ENCODE peak calls at places on chromosomes 3 and 15, in nine cellular contexts. H is NCI-H460; B is IMR-90; J is activated CD8-positive, alpha-beta memory T cell treated with anti-CD3 and anti-CD28 coated beads for 1 hour; T is RCC 7860; Z is SK-MEL-5; L is astrocyte of the spinal cord; Y is cardiac fibroblast; V is tibial artery. K is an unnamed sample.

GRCh38 chr3:194051554-194052175 is 84.3 kb upstream of the HES1 start:
- DNase-seq in H (no peak), Y (no peak), Z (no peak), T (no peak), V (no peak), L (no peak), J (no peak), B (no peak), K (no peak)

GRCh38 chr3:55558316-55558715 is 71.2 kb upstream of the WNT5A start:
- DNase-seq in Y (peak), H (no peak), Z (no peak), L (peak), J (no peak), V (no peak), B (peak), T (no peak), K (peak)

GRCh38 chr3:12175137-12175593 is 16.5 kb upstream of the TIMP4 start:
- DNase-seq in T (peak), Z (no peak), Y (peak), L (peak), H (no peak), B (peak), V (no peak), J (no peak), K (peak)

GRCh38 chr15:51629612-51630011 is 7.0 kb upstream of the DMXL2 start:
- DNase-seq in Y (peak), L (no peak), J (no peak), H (no peak), V (peak), T (no peak), Z (no peak), B (no peak), K (no peak)

GRCh38 chr15:74873756-74874424 is 725 bp upstream of the SCAMP2 start:
- DNase-seq in T (no peak), H (peak), B (no peak), Z (peak), Y (no peak), L (no peak), V (no peak), J (no peak), K (peak)

GRCh38 chr3:11818033-11818432 is 28.7 kb downstream of the TAMM41 start:
- DNase-seq in V (no peak), J (no peak), B (peak), Z (no peak), T (no peak), L (peak), Y (peak), H (no peak), K (no peak)

GRCh38 chr3:195715583-195716266 is 5.1 kb upstream of the MUC20 start:
- DNase-seq in Z (peak), Y (peak), L (no peak), T (peak), V (no peak), J (no peak), B (peak), H (no peak), K (no peak)

GRCh38 chr3:41598804-41599481 is 363.0 kb downstream of the ULK4 start:
- DNase-seq in B (peak), Y (peak), L (peak), J (no peak), T (no peak), V (no peak), H (no peak), Z (no peak), K (peak)

GRCh38 chr3:127772273-127772672 is 50.0 kb downstream of the MGLL start:
- DNase-seq in V (no peak), Z (no peak), T (no peak), Y (no peak), B (no peak), L (no peak), J (no peak), H (no peak), K (no peak)

GRCh38 chr3:149658444-149659172 is 783 bp upstream of the WWTR1 start:
- DNase-seq in Y (peak), J (no peak), T (peak), B (peak), H (peak), L (peak), V (peak), Z (peak), K (peak)

GRCh38 chr15:68812596-68813548 is 7.8 kb downstream of the ANP32A start:
- DNase-seq in B (no peak), L (peak), J (no peak), H (no peak), V (no peak), Y (peak), Z (no peak), T (no peak), K (peak)

GRCh38 chr3:78724886-78725285 is 1042.9 kb downstream of the ROBO1 start:
- DNase-seq in J (no peak), Z (peak), H (no peak), Y (no peak), L (no peak), V (no peak), T (no peak), B (no peak), K (no peak)

GRCh38 chr15:31328425-31328998 is 1.9 kb downstream of the KLF13 start:
- DNase-seq in B (peak), Y (peak), L (peak), J (peak), Z (no peak), V (no peak), T (no peak), H (no peak), K (no peak)

GRCh38 chr15:77642793-77643430 is 10.2 kb upstream of the LINGO1 start:
- DNase-seq in Z (no peak), B (peak), H (no peak), T (no peak), Y (no peak), J (no peak), V (no peak), L (no peak), K (no peak)

GRCh38 chr15:64274541-64274940 is 81.4 kb downstream of the CSNK1G1 start:
- DNase-seq in J (no peak), V (no peak), L (no peak), H (no peak), Z (no peak), T (no peak), Y (no peak), B (no peak), K (no peak)

GRCh38 chr15:49063402-49064280 is 17.4 kb upstream of the SECISBP2L start:
- DNase-seq in L (no peak), J (no peak), H (no peak), Z (no peak), B (no peak), V (no peak), T (no peak), Y (no peak), K (no peak)

GRCh38 chr3:14431556-14431927 is 29.1 kb downstream of the SLC6A6 start:
- DNase-seq in J (no peak), V (no peak), T (no peak), L (no peak), H (no peak), Z (no peak), B (no peak), Y (no peak), K (no peak)

GRCh38 chr15:100255644-100256043 is 86.1 kb downstream of the ADAMTS17 start:
- DNase-seq in J (no peak), B (no peak), V (no peak), H (no peak), Z (no peak), T (no peak), Y (no peak), L (no peak), K (no peak)

GRCh38 chr15:48800811-48801460 is 9.9 kb downstream of the CEP152 start:
- DNase-seq in Z (peak), B (peak), V (no peak), L (peak), H (peak), J (no peak), T (no peak), Y (peak), K (peak)

GRCh38 chr3:30437172-30437571 is 169.2 kb upstream of the TGFBR2 start:
- DNase-seq in Y (peak), L (peak), B (peak), T (no peak), Z (peak), V (peak), J (no peak), H (no peak), K (peak)

GRCh38 chr15:32843211-32843907 is 125.6 kb downstream of the GREM1 start:
- DNase-seq in B (no peak), Y (peak), T (no peak), L (no peak), J (no peak), Z (no peak), V (no peak), H (no peak), K (no peak)

GRCh38 chr15:27797765-27798164 is 301.4 kb downstream of the OCA2 start:
- DNase-seq in V (no peak), J (no peak), Z (no peak), L (no peak), H (no peak), T (no peak), Y (no peak), B (no peak), K (no peak)

GRCh38 chr15:27480141-27480530 is 509.2 kb downstream of the GABRG3 start:
- DNase-seq in L (no peak), T (no peak), Z (no peak), B (no peak), J (no peak), Y (no peak), V (no peak), H (no peak), K (no peak)

GRCh38 chr3:63303238-63303637 is 25.1 kb downstream of the SYNPR start:
- DNase-seq in Y (no peak), J (no peak), V (no peak), H (no peak), T (no peak), B (no peak), Z (no peak), L (no peak), K (no peak)

GRCh38 chr3:119304201-119304713 is 10.1 kb downstream of the ARHGAP31 start:
- DNase-seq in H (no peak), L (peak), Z (peak), T (peak), B (peak), V (no peak), Y (peak), J (no peak), K (peak)

GRCh38 chr3:186097663-186098451 is 11.0 kb downstream of the ETV5 start:
- DNase-seq in B (peak), V (peak), J (no peak), L (peak), H (peak), Z (peak), Y (peak), T (no peak), K (peak)

GRCh38 chr3:152595975-152596832 is 238.7 kb upstream of the P2RY1 start:
- DNase-seq in Y (peak), B (peak), J (no peak), Z (no peak), L (peak), V (peak), H (no peak), T (no peak), K (peak)

GRCh38 chr3:152458725-152459515 is 190.2 kb downstream of the MBNL1 start:
- DNase-seq in H (no peak), J (no peak), T (no peak), Z (peak), L (peak), V (no peak), Y (no peak), B (peak), K (no peak)

GRCh38 chr3:143167956-143168355 is 48.4 kb downstream of the CHST2 start:
- DNase-seq in Z (no peak), L (no peak), Y (peak), J (no peak), B (peak), H (no peak), V (no peak), T (no peak), K (no peak)

GRCh38 chr15:85618956-85619491 is 175.7 kb downstream of the KLHL25 start:
- DNase-seq in Y (peak), J (peak), V (peak), Z (peak), T (peak), B (peak), H (peak), L (peak), K (peak)

GRCh38 chr3:57109437-57110199 is 49.2 kb downstream of the SPATA12 start:
- DNase-seq in H (no peak), V (no peak), Z (no peak), B (no peak), Y (no peak), T (no peak), L (no peak), J (no peak), K (no peak)

GRCh38 chr3:89571707-89572106 is 464.3 kb downstream of the EPHA3 start:
- DNase-seq in J (no peak), B (no peak), L (no peak), Y (no peak), H (no peak), V (no peak), Z (no peak), T (no peak), K (no peak)